ENCODE peak calls at places on chromosome 7, in seven cellular contexts. O is fibroblast of lung, B is kidney, L is HCT116, G is PC-3, T is endodermal cell, Q is endothelial cell of umbilical vein. W is an unnamed sample. For H3K4me1, the result is how much of the 10 kb centered on the place peaks cover.

GRCh38 chr7:73521636-73522080 is 435 bp downstream of the BAZ1B start:
- DNase-seq in Q (no peak), O (peak), G (peak), L (no peak), B (no peak), T (no peak), W (peak)

GRCh38 chr7:74453321-74454011 is at the start of gene GTF2IRD1:
- DNase-seq in B (peak), T (peak), O (peak), Q (peak), G (peak), L (no peak), W (peak)

GRCh38 chr7:8126768-8127167 is 135.2 kb downstream of the ICA1 start:
- DNase-seq in T (no peak), Q (no peak), O (no peak), G (no peak), B (no peak), L (no peak), W (no peak)

GRCh38 chr7:91520645-91521044 is 256.4 kb downstream of the FZD1 start:
- DNase-seq in B (no peak), O (no peak), G (no peak), Q (no peak), T (no peak), L (no peak), W (no peak)

GRCh38 chr7:70935854-70936253 is 196.1 kb upstream of the GALNT17 start:
- DNase-seq in Q (no peak), B (no peak), L (no peak), G (no peak), T (peak), O (no peak), W (no peak)

GRCh38 chr7:69211739-69212138 is 386.5 kb upstream of the AUTS2 start:
- DNase-seq in Q (no peak), T (peak), O (no peak), G (no peak), B (no peak), L (no peak), W (no peak)

GRCh38 chr7:32661501-32661900 is 166.2 kb downstream of the AVL9 start:
- DNase-seq in L (no peak), T (no peak), G (no peak), Q (no peak), B (no peak), O (no peak), W (no peak)

GRCh38 chr7:84104841-84105240 is 89.7 kb downstream of the SEMA3A start:
- DNase-seq in O (no peak), G (no peak), T (no peak), Q (no peak), L (no peak), B (no peak), W (no peak)

GRCh38 chr7:142788303-142789286 is 17.8 kb downstream of the PRSS2 start:
- DNase-seq in T (no peak), G (no peak), Q (no peak), O (no peak), B (no peak), L (no peak), W (no peak)

GRCh38 chr7:75967573-75967997 is 26.8 kb downstream of the TMEM120A start:
- DNase-seq in O (no peak), B (peak), Q (peak), G (no peak), T (no peak), L (no peak), W (peak)

GRCh38 chr7:128831178-128831993 is 1.2 kb downstream of the FLNC start:
- DNase-seq in L (no peak), O (peak), B (peak), G (peak), T (peak), Q (peak), W (no peak)

GRCh38 chr7:122303971-122304603 is 463 bp downstream of the FEZF1 start:
- DNase-seq in G (no peak), Q (no peak), L (no peak), O (no peak), B (peak), T (peak), W (no peak)

GRCh38 chr7:42924223-42924877 is 7.6 kb downstream of the PSMA2 start:
- DNase-seq in Q (no peak), L (no peak), T (no peak), B (no peak), G (no peak), O (no peak), W (no peak)

DNA sequence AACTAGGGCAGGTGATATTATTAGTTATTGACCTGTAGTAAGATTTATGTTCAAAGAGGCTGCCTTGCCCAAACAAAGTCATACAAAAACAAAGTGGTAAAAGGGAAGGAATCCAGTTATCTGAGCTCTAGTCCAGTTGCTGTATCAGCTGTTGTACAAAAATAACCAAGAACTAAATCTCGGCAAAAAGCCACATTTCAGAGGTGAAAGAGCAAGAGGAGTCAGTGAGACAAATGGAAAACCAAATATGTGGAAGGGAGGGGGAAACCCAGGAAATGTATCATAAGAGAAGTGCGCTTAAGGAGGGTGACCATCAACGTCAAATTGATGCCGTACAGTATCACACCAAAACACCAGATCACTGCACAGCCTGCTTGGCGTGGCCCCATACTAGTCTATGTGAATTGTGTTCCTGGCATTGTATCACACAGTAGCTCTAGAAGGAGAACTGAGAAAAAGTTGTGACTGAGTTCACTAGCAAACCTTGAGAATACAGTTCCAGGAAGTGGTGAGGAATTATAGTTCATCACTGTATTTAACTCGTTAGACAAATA is 6.4 kb downstream of the AGBL3 start:
- DNase-seq in B (no peak), L (no peak), T (no peak), O (peak), G (no peak), Q (peak), W (no peak)
- H3K4me1 ChIP-seq in B (half or more), L (under half), T (under half), O (under half), G (under half), Q (under half), W (under half)

DNA sequence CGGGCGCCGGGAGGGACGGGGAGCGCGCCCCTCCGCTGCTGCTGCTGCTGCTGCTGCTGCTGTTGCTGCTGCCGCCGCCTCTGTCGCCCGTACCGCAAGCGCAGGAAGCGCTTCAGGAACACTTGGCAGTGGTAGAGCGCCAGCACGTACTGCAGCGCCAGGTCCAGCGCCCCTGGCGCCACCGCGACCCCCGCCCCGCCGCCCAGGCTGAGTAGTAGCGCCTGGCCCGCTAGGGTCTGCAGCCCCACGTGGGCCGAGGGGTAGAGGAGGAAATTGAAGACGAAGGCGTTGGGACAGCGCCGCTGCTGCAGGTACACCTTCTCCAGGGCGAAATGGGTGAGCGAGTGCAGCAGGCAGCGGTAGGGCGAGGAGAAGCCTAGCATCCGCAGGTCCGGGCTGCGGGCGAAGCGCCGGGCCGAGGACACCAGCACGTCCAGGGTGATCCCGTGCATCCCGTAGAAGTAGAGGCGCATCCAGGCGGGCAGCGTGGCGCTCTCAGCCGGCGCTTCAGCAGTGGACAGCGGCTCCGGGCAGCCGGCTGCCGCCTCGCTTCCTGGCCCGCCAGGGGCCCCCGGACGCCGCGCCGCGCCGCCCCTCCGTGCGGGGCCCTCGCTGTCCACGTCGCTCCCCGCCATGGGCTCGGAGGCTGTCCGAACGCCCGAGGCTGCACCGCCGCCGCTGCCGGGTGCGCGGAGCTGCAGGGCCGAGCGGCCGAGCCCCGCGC is at the start of gene TMEM229A:
- DNase-seq in L (no peak), Q (peak), T (peak), O (peak), B (peak), G (peak), W (peak)
- TF ChIP-seq CTCF in L (no peak), Q (no peak), T (peak), O (no peak), B (no peak), G (peak), W (no peak)

GRCh38 chr7:107594961-107595737 is 15.1 kb downstream of the BCAP29 start:
- DNase-seq in L (no peak), G (peak), Q (peak), T (no peak), O (peak), B (no peak), W (no peak)
- H3K9ac ChIP-seq in L (no peak), G (no peak), Q (peak), T (no peak), O (no peak), B (no peak), W (no peak)

GRCh38 chr7:1049801-1050200 is 5.5 kb downstream of the GPR146 start:
- DNase-seq in T (no peak), G (no peak), B (peak), Q (no peak), O (no peak), L (no peak), W (no peak)
- H3K4me1 ChIP-seq in T (under half), G (under half), B (under half), Q (under half), O (under half), L (under half), W (under half)